ENCODE peak calls at places on chromosomes 2 and 18, in five cellular contexts. Y is GM23248; T is pancreas; H is aorta; J is CD4-positive, CD25-positive, alpha-beta regulatory T cell. G is an unnamed sample. For H3K4me1, the result is how much of the 10 kb centered on the place peaks cover.

GRCh38 chr18:40925071-40925541 is 1029.9 kb upstream of the PIK3C3 start:
- DNase-seq in Y (peak), J (no peak), T (no peak), H (no peak), G (no peak)

GRCh38 chr2:207412787-207413310 is 116.9 kb upstream of the CREB1 start:
- DNase-seq in H (no peak), J (no peak), Y (no peak), T (no peak), G (no peak)

GRCh38 chr2:164073053-164073757 is 337.4 kb upstream of the FIGN start:
- DNase-seq in Y (peak), T (no peak), H (no peak), J (no peak), G (no peak)

GRCh38 chr2:24489942-24490673 is 946 bp upstream of the NCOA1 start:
- DNase-seq in H (peak), J (no peak), T (peak), Y (peak), G (no peak)

GRCh38 chr2:37648316-37649011 is 23.0 kb downstream of the CDC42EP3 start:
- DNase-seq in T (no peak), H (peak), J (peak), Y (peak), G (peak)

GRCh38 chr18:22601481-22601880 is 183.8 kb upstream of the CTAGE1 start:
- DNase-seq in H (no peak), T (no peak), Y (peak), J (no peak), G (no peak)

GRCh38 chr2:41899189-41899588 is 148.6 kb upstream of the PKDCC start:
- DNase-seq in T (no peak), Y (peak), J (no peak), H (no peak), G (no peak)

GRCh38 chr2:105793230-105793975 is 48.7 kb downstream of the NCK2 start:
- DNase-seq in H (no peak), Y (no peak), J (no peak), T (no peak), G (no peak)

GRCh38 chr2:230423851-230424458 is 8.0 kb downstream of the SP100 start:
- DNase-seq in J (no peak), Y (peak), H (no peak), T (peak), G (no peak)

GRCh38 chr18:8623549-8624106 is 14.4 kb downstream of the RAB12 start:
- DNase-seq in Y (no peak), T (no peak), J (peak), H (peak), G (peak)

GRCh38 chr2:48474599-48475298 is 55.2 kb upstream of the STON1 start:
- DNase-seq in Y (no peak), H (no peak), J (no peak), T (no peak), G (peak)

GRCh38 chr2:171161425-171162289 is 964 bp upstream of the TLK1 start:
- DNase-seq in T (no peak), J (no peak), Y (peak), H (no peak), G (no peak)

GRCh38 chr2:60446413-60447358 is 106.8 kb downstream of the BCL11A start:
- DNase-seq in J (no peak), T (no peak), H (no peak), Y (no peak), G (no peak)
- H3K27ac ChIP-seq in J (no peak), T (no peak), H (no peak), Y (no peak), G (no peak)

GRCh38 chr2:150482111-150482510 is 5.4 kb downstream of the RND3 start:
- DNase-seq in T (no peak), Y (no peak), J (no peak), H (no peak), G (no peak)

GRCh38 chr2:150479075-150479915 is 8.2 kb downstream of the RND3 start:
- DNase-seq in T (no peak), J (no peak), Y (peak), H (no peak), G (no peak)

GRCh38 chr2:150478206-150478974 is 9.1 kb downstream of the RND3 start:
- DNase-seq in H (no peak), T (no peak), J (no peak), Y (no peak), G (no peak)

GRCh38 chr2:150480971-150481830 is 6.3 kb downstream of the RND3 start:
- DNase-seq in H (no peak), T (no peak), Y (no peak), J (no peak), G (no peak)

DNA sequence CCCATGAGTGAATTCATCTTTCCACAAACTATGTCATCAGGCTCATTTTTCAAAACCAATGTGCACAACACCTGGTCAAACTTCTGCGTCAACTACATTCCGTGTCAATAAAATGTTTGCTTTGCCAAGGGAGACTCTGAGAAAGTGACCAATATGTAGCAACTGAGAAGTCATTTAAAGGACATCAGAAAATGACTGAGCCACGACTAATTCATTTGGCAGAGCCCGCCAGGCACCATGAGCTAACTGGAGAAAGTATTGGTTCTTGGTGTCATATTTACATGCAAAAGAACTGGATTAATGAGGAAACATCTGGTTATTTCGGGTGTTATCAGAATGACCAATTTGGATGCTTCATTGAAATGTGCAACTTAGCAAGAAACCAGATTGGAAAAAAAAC is 7.2 kb downstream of the RND3 start:
- DNase-seq in H (no peak), Y (peak), T (no peak), J (no peak), G (no peak)
- H3K4me1 ChIP-seq in H (under half), Y (half or more), T (under half), J (under half), G (half or more)

GRCh38 chr18:2901405-2901989 is 54.7 kb downstream of the EMILIN2 start:
- DNase-seq in J (no peak), H (no peak), Y (peak), T (no peak), G (no peak)
- H3K27ac ChIP-seq in J (no peak), H (no peak), Y (peak), T (no peak), G (peak)

GRCh38 chr2:73264332-73264606 is 20.0 kb downstream of the FBXO41 start:
- DNase-seq in T (no peak), Y (no peak), H (no peak), J (no peak), G (no peak)
- H3K4me1 ChIP-seq in T (under half), Y (under half), H (under half), J (under half), G (under half)

DNA sequence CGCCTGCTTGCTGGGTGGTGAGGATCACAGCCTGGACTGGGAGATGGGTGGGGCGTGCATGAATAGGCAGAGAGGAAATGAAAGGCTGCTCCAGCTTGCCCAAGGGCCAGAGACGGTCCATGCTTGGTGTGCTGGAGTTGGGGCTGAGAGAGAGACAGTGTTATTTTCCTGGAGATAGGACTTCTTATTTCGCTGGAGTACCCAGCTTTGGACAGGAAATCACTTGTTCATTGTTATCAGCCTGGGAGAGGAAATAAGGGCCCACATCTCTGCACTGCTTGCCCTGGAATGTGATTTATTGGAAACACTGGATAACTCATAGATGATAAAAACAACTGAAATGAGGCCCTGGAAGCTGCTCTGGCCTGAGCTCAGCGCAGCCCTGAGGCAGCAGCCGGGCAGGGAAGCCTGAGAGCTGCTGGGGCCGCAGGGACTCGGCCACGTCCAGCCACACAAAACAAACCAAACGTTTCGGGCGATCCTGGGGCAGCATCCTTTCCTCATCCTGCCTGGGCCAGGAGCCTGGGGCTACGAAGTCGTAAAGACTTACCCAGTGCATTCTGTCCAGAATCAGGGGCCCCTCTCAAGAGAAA is 250.8 kb downstream of the EIPR1 start:
- DNase-seq in Y (no peak), J (no peak), T (no peak), H (no peak), G (peak)
- H3K27ac ChIP-seq in Y (no peak), J (no peak), T (no peak), H (no peak), G (peak)

GRCh38 chr2:241130316-241130715 is 19.0 kb downstream of the PASK start:
- DNase-seq in H (no peak), Y (no peak), T (no peak), J (no peak), G (no peak)

GRCh38 chr2:241126771-241127202 is 22.5 kb downstream of the PASK start:
- DNase-seq in J (no peak), H (no peak), T (no peak), Y (no peak), G (no peak)

GRCh38 chr2:241126201-241126611 is 23.1 kb downstream of the PASK start:
- DNase-seq in H (no peak), J (no peak), Y (no peak), T (no peak), G (no peak)

GRCh38 chr2:241129086-241129871 is 20.0 kb downstream of the PASK start:
- DNase-seq in T (no peak), H (no peak), Y (no peak), J (no peak), G (no peak)

GRCh38 chr2:241128266-241128665 is 21.0 kb downstream of the PASK start:
- DNase-seq in Y (no peak), J (no peak), T (no peak), H (no peak), G (no peak)
- H3K4me1 ChIP-seq in Y (under half), J (under half), T (under half), H (under half), G (under half)

DNA sequence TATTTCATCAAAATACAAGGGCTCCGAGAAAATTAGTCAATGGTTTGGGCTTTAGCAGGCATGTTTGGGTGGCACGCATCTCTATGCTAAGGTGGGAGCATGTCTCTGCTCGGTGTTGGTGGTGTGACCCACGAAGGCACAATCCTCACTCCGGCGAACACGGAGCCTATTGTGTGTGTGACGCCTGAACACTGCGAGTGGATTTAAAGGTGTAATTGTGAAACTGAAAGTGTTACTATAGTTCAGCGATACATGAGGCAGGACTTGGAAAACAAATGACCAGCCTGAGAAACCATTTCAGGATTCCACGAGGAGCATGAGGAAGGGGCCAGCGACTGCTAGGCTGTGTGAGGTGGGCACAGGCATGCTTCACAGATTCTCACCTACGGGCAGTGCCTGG is 41.7 kb upstream of the LDLRAD4 start:
- DNase-seq in J (peak), T (no peak), H (no peak), Y (no peak), G (no peak)
- H3K27ac ChIP-seq in J (no peak), T (no peak), H (no peak), Y (no peak), G (no peak)